ENCODE peak calls at places on chromosomes 6 and 20, in four cellular contexts. N, P, V and I are unnamed samples.

GRCh38 chr6:4017847-4018193 is 61.1 kb downstream of the FAM217A start:
- DNase-seq in V (no peak), P (no peak), N (peak), I (no peak)

GRCh38 chr20:51640743-51641142 is 98.2 kb upstream of the NFATC2 start:
- DNase-seq in V (no peak), N (no peak), P (no peak), I (no peak)

GRCh38 chr20:7272512-7272911 is 505.0 kb downstream of the BMP2 start:
- DNase-seq in V (no peak), N (no peak), P (no peak), I (no peak)

GRCh38 chr6:166540631-166541331 is 45.7 kb downstream of the RAMACL start:
- DNase-seq in N (no peak), V (peak), P (peak), I (no peak)

GRCh38 chr6:151765444-151765886 is 42.0 kb upstream of the ESR1 start:
- DNase-seq in P (no peak), V (peak), N (peak), I (peak)

GRCh38 chr6:89387516-89388222 is 24.4 kb downstream of the RRAGD start:
- DNase-seq in N (no peak), V (no peak), P (peak), I (no peak)

GRCh38 chr20:1820137-1821074 is 74.8 kb upstream of the SIRPA start:
- DNase-seq in V (no peak), N (no peak), P (no peak), I (no peak)

GRCh38 chr6:154509421-154510143 is 903 bp downstream of the CNKSR3 start:
- DNase-seq in P (no peak), N (peak), V (peak), I (peak)

GRCh38 chr20:14860410-14860814 is 523.0 kb upstream of the FLRT3 start:
- DNase-seq in V (no peak), P (no peak), N (peak), I (peak)

GRCh38 chr6:64895945-64896344 is 811.1 kb downstream of the EYS start:
- DNase-seq in V (no peak), P (no peak), N (no peak), I (no peak)

GRCh38 chr6:42928748-42929087 is 562 bp upstream of the CNPY3 start:
- DNase-seq in V (no peak), P (no peak), N (no peak), I (no peak)

GRCh38 chr6:88008821-88009220 is 38.8 kb upstream of the SPACA1 start:
- DNase-seq in V (no peak), N (no peak), P (no peak), I (no peak)

GRCh38 chr6:96124778-96125177 is 109.0 kb downstream of the FUT9 start:
- DNase-seq in N (no peak), P (no peak), V (no peak), I (no peak)

GRCh38 chr6:35413911-35414310 is 38.2 kb upstream of the FANCE start:
- DNase-seq in P (no peak), N (no peak), V (no peak), I (no peak)

GRCh38 chr6:111551521-111552231 is 54.0 kb downstream of the TRAF3IP2 start:
- DNase-seq in P (no peak), V (peak), N (peak), I (no peak)

GRCh38 chr20:6388666-6389197 is 265.9 kb upstream of the FERMT1 start:
- DNase-seq in P (no peak), N (no peak), V (no peak), I (no peak)

GRCh38 chr6:108596947-108597346 is 36.2 kb downstream of the FOXO3 start:
- DNase-seq in P (no peak), V (no peak), N (no peak), I (no peak)

GRCh38 chr20:20227013-20227571 is 140.8 kb upstream of the INSM1 start:
- DNase-seq in V (no peak), N (no peak), P (no peak), I (no peak)

GRCh38 chr6:155561262-155561970 is 105.8 kb upstream of the NOX3 start:
- DNase-seq in N (peak), P (no peak), V (no peak), I (no peak)

GRCh38 chr20:62665826-62666735 is 23.8 kb downstream of the SLCO4A1 start:
- DNase-seq in N (no peak), P (no peak), V (no peak), I (no peak)

GRCh38 chr20:8777866-8778265 is 291.0 kb upstream of the PLCB4 start:
- DNase-seq in V (no peak), P (no peak), N (no peak), I (no peak)

GRCh38 chr6:72212686-72213085 is 326.3 kb downstream of the RIMS1 start:
- DNase-seq in V (no peak), P (no peak), N (no peak), I (no peak)

GRCh38 chr6:162181741-162182401 is 545.7 kb downstream of the PRKN start:
- DNase-seq in N (no peak), P (no peak), V (no peak), I (no peak)

GRCh38 chr6:127811939-127812338 is 88.9 kb downstream of the THEMIS start:
- DNase-seq in P (no peak), V (no peak), N (no peak), I (no peak)

GRCh38 chr20:45095753-45096371 is 5.1 kb downstream of the KCNS1 start:
- DNase-seq in V (peak), N (peak), P (peak), I (peak)

GRCh38 chr6:22043284-22043962 is 253.4 kb downstream of the PRL start:
- DNase-seq in N (no peak), P (no peak), V (no peak), I (no peak)

GRCh38 chr6:160007581-160007980 is 38.7 kb downstream of the IGF2R start:
- DNase-seq in P (no peak), N (no peak), V (no peak), I (no peak)

GRCh38 chr6:8215631-8216030 is 113.3 kb upstream of the EEF1E1 start:
- DNase-seq in N (no peak), V (no peak), P (no peak), I (no peak)

GRCh38 chr6:46393940-46394337 is 97.3 kb downstream of the RCAN2 start:
- DNase-seq in V (no peak), N (no peak), P (no peak), I (no peak)

GRCh38 chr20:31485450-31486339 is 10.6 kb downstream of the REM1 start:
- DNase-seq in V (peak), N (no peak), P (no peak), I (no peak)

GRCh38 chr6:168157272-168158007 is 78.4 kb upstream of the FRMD1 start:
- DNase-seq in P (no peak), N (no peak), V (no peak), I (no peak)

GRCh38 chr6:33838979-33839378 is 35.2 kb upstream of the MLN start:
- DNase-seq in P (no peak), V (no peak), N (no peak), I (no peak)

DNA sequence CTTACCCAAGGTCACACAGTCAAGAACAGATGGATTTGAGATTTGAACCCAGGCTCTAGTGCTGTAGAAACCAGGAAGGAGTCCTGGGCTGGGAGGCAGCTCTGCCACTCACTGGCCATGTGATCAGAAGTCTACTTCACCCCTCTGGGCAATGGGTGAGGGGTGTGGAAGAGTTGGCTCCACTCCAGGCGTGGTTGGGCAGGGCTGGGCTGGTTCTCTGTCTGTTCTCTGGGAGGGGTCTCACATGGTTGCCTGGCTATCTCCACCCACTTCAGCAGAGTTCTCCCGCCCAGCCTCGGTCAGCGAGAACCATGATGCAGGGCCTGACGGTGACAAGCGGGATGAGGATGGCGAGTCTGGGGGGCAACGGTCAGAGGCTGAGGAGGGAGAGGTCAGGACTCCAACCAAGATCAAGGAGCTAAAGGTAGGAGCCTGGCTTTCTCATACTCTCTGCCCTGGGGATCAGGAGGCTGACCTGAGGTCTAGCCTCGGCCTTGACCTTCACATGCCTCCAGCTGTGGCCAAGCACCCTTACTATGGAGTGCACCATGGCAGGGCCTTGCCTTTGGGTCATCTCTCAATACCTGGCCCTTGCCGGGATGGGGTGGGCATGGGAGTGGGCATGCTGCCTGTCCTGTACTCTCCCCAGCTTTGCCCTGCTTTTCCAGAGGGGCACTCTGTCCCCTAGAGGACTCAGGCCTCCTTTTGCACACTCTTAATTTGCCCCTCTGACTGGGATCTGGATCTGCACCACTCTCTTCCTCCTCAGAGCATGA is 39.6 kb downstream of the EPB41L1 start:
- DNase-seq in N (no peak), V (no peak), P (no peak), I (no peak)
- TF ChIP-seq NR2C2 in N (no peak), V (no peak), P (no peak), I (no peak)

GRCh38 chr20:36441027-36441414 is 100.3 kb upstream of the MYL9 start:
- DNase-seq in V (no peak), P (no peak), N (no peak), I (no peak)

GRCh38 chr20:36440370-36441026 is 100.8 kb upstream of the MYL9 start:
- DNase-seq in N (no peak), V (no peak), P (no peak), I (no peak)

GRCh38 chr20:36441416-36441815 is 99.9 kb upstream of the MYL9 start:
- DNase-seq in N (no peak), V (no peak), P (no peak), I (no peak)

GRCh38 chr20:36439731-36440072 is 101.6 kb upstream of the MYL9 start:
- DNase-seq in P (no peak), V (no peak), N (no peak), I (no peak)

GRCh38 chr20:36439040-36439730 is 102.1 kb upstream of the MYL9 start:
- DNase-seq in P (no peak), V (peak), N (peak), I (peak)
- TF ChIP-seq ATF3 in P (no peak), V (no peak), N (no peak), I (no peak)

DNA sequence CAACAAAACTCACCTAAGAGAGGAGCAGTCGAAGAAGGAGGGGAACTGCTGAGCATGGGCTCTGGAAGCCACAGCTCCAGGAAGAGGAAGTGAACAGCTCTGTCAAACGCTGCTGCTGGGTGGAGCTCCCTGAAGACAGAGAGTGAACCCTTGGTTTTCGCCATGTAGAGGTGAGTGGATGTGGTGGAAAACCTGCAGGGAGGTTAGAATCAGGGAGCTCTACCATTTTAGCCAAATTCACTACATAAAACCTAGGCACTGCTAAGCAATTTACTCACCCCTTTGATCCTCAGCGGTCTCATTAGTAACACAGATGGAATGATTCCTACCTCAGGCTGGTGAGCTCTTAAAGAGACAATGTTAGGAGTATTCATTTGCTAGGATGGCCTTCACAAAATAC is 19.4 kb upstream of the TFAP2A start:
- DNase-seq in N (no peak), P (no peak), V (no peak), I (no peak)
- TF ChIP-seq NR2C2 in N (no peak), P (no peak), V (peak), I (no peak)

DNA sequence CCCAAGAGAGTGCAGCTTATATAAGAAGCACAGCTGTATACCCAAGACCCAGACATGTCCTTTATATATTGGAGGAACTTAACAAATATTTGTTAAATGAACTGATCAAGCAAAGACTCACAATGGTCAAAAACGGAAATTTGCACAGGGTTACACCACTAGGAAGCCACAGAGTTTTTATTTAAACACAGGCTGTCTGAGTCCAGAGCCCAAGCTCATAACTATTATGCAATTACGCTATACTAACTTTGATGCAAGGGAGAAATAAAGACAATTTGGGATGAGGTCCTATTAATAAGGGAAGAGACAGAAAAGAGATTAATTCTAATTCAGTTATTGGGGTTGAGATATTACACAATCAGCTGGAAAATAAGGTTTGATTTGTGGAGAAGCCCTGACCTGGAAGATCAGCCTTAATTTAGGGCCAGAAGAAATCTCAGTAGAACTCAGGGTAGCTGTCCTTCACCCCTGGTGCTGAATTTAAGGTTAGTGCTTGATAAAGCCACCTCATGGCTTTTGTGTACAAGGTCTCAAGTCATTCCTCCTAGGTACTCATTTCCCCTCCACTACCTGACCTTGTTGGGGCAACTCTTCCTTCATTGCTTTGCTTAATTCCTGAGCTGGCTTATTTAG is 10.5 kb upstream of the ZNF334 start:
- DNase-seq in P (no peak), V (no peak), N (peak), I (peak)
- TF ChIP-seq ATF3 in P (no peak), V (no peak), N (no peak), I (no peak)

GRCh38 chr6:31935829-31936228 is 8.3 kb downstream of the C2 start:
- DNase-seq in N (no peak), V (no peak), P (no peak), I (no peak)
- TF ChIP-seq NR2C2 in N (no peak), V (no peak), P (no peak), I (no peak)

DNA sequence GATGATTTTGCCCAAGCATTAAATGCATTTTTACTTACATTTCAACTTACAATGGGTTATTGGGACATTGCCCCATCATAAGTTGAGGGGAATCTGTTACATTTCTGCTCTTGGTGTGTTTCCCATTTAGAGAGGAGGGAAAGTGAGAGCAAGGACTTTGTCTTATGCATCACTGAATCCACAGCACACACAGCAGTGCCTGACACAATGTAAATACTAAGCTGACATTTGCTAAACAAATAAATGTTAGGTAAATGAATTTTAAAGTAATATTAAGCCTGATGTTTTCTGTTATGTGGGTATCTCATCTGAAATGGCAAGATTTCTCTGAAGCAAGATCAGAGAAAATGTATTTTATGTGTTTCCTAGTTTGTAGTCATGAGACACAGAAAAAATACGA is 143.6 kb upstream of the STXBP5 start:
- DNase-seq in N (peak), P (no peak), V (no peak), I (no peak)
- TF ChIP-seq ATF3 in N (no peak), P (no peak), V (no peak), I (no peak)